ENCODE peak calls at places on chromosome 6, in five cellular contexts. M is hepatocyte, V is adrenal gland, A is A549, F is upper lobe of left lung. B is an unnamed sample.

GRCh38 chr6:2061880-2062279 is 183.5 kb downstream of the GMDS start:
- DNase-seq in M (no peak), V (no peak), A (no peak), F (no peak), B (no peak)

GRCh38 chr6:25036461-25036860 is 100.7 kb upstream of the RIPOR2 start:
- DNase-seq in M (no peak), V (no peak), A (no peak), F (no peak), B (no peak)

GRCh38 chr6:105317607-105318533 is 85.0 kb downstream of the PREP start:
- DNase-seq in M (no peak), V (no peak), A (no peak), F (no peak), B (no peak)

GRCh38 chr6:151534576-151534975 is 40.8 kb downstream of the CCDC170 start:
- DNase-seq in M (no peak), V (no peak), A (no peak), F (no peak), B (no peak)

GRCh38 chr6:56399250-56399671 is 151.9 kb upstream of the COL21A1 start:
- DNase-seq in M (peak), V (no peak), A (peak), F (no peak), B (peak)

GRCh38 chr6:40924832-40925231 is 114.2 kb downstream of the UNC5CL start:
- DNase-seq in M (no peak), V (no peak), A (no peak), F (no peak), B (no peak)

GRCh38 chr6:150924808-150925654 is 59.5 kb downstream of the MTHFD1L start:
- DNase-seq in M (no peak), V (no peak), A (no peak), F (no peak), B (peak)

GRCh38 chr6:149563203-149563927 is 2.8 kb upstream of the GINM1 start:
- DNase-seq in M (peak), V (no peak), A (peak), F (no peak), B (no peak)

GRCh38 chr6:706161-706560 is 13.2 kb upstream of the EXOC2 start:
- DNase-seq in M (no peak), V (no peak), A (no peak), F (no peak), B (no peak)

GRCh38 chr6:156919370-156919769 is 142.2 kb downstream of the ARID1B start:
- DNase-seq in M (no peak), V (no peak), A (no peak), F (no peak), B (no peak)

GRCh38 chr6:2021713-2022125 is 223.7 kb downstream of the GMDS start:
- DNase-seq in M (peak), V (peak), A (no peak), F (peak), B (no peak)

GRCh38 chr6:93919365-93919764 is 500.0 kb upstream of the EPHA7 start:
- DNase-seq in M (peak), V (no peak), A (no peak), F (no peak), B (no peak)

GRCh38 chr6:10033223-10033829 is 381.5 kb downstream of the TFAP2A start:
- DNase-seq in M (peak), V (no peak), A (peak), F (no peak), B (no peak)

GRCh38 chr6:106102034-106102433 is 15.9 kb downstream of the PRDM1 start:
- DNase-seq in M (no peak), V (no peak), A (no peak), F (no peak), B (no peak)

GRCh38 chr6:146767632-146768031 is 168.9 kb downstream of the ADGB start:
- DNase-seq in M (no peak), V (no peak), A (no peak), F (no peak), B (no peak)

GRCh38 chr6:28720357-28721231 is 194.9 kb downstream of the GPX5 start:
- DNase-seq in M (no peak), V (no peak), A (no peak), F (no peak), B (no peak)

GRCh38 chr6:53168516-53169257 is 20.0 kb upstream of the GCM1 start:
- DNase-seq in M (no peak), V (no peak), A (no peak), F (no peak), B (no peak)
- H3K27ac ChIP-seq in M (no peak), V (no peak), A (peak), F (no peak), B (no peak)

GRCh38 chr6:88612631-88613030 is 350.8 kb downstream of the RNGTT start:
- DNase-seq in M (no peak), V (no peak), A (no peak), F (no peak), B (no peak)
- TF ChIP-seq CTCF in M (no peak), V (no peak), A (no peak), F (no peak), B (no peak)

DNA sequence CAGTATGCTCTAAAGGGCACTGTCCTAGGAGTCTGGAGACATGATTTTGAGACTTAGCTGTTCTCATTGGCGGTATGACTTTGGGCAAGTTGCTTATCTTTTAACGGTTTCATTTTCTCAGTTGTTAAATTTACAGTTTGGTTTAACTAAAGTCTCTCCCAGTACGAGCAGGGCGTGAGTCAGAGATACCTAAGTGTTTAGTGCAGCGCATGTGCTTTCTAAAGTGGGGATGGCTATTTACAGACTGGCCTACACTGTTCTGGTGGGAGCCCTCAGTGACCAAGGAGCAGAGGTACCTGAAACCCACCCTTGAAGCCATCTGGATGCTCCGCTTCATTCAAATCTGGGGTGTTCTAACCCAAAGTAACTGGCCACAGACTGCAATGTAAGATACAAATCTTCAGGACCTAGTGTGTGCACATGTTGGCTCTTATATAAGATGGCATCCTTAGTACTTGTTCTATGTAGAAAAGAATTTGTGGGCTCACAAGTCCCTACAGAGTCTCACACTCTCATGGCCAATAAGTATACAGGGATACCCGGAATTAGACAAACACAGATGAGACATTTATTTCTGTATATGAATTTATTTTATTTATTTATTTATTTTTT is 10.7 kb downstream of the MSH5 start:
- DNase-seq in M (no peak), V (no peak), A (no peak), F (no peak), B (no peak)
- H3K27ac ChIP-seq in M (no peak), V (no peak), A (no peak), F (no peak), B (no peak)

GRCh38 chr6:122752493-122752892 is 27.0 kb upstream of the FABP7 start:
- DNase-seq in M (no peak), V (no peak), A (no peak), F (no peak), B (no peak)

GRCh38 chr6:122752990-122753687 is 26.4 kb upstream of the FABP7 start:
- DNase-seq in M (no peak), V (no peak), A (no peak), F (no peak), B (no peak)

GRCh38 chr6:122755901-122756300 is 23.6 kb upstream of the FABP7 start:
- DNase-seq in M (no peak), V (no peak), A (no peak), F (no peak), B (no peak)

GRCh38 chr6:122753688-122754056 is 25.8 kb upstream of the FABP7 start:
- DNase-seq in M (no peak), V (no peak), A (no peak), F (peak), B (peak)

GRCh38 chr6:122754191-122754731 is 25.3 kb upstream of the FABP7 start:
- DNase-seq in M (no peak), V (no peak), A (no peak), F (no peak), B (no peak)
- TF ChIP-seq CTCF in M (no peak), V (no peak), A (no peak), F (no peak), B (no peak)

GRCh38 chr6:123803862-123804681 is at the start of gene NKAIN2:
- DNase-seq in M (peak), V (no peak), A (no peak), F (no peak), B (no peak)

GRCh38 chr6:123803456-123803861 is 206 bp upstream of the NKAIN2 start:
- DNase-seq in M (no peak), V (no peak), A (no peak), F (no peak), B (no peak)

GRCh38 chr6:123801067-123801466 is 2.6 kb upstream of the NKAIN2 start:
- DNase-seq in M (no peak), V (no peak), A (no peak), F (no peak), B (no peak)

GRCh38 chr6:123802697-123803455 is 789 bp upstream of the NKAIN2 start:
- DNase-seq in M (peak), V (peak), A (peak), F (peak), B (peak)

DNA sequence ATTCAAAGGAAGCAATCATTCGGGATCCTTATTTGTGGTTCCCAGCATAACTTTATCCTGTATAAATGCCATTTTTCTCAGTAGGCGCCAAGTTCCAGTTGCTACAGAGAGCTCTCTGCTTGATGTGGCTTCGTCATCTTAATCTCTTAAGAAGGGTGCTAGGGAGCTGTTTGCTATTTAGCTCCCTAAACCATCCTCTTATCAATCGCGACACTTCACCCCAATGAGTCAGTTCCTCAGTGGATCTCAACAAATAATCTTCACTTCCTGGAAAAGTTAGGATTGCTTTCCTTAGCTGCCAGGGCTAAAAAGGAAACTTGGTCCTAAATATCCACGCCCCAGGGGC is 1.3 kb upstream of the NKAIN2 start:
- DNase-seq in M (peak), V (no peak), A (no peak), F (no peak), B (no peak)
- H3K27ac ChIP-seq in M (no peak), V (no peak), A (no peak), F (no peak), B (no peak)

B was measured in cardiac muscle cell.